ENCODE peak calls at places on chromosomes 16 and 17, in seven cellular contexts. N, U, K, C, G, D and X are unnamed samples.
A peak's percentile ranks its signal among the peaks of the same experiment; 100 is the strongest.

GRCh38 chr17:67178555-67178954 is 66.4 kb downstream of the HELZ start:
- DNase-seq in N (no peak), U (no peak), K (no peak), C (no peak), G (no peak), D (no peak), X (no peak)

GRCh38 chr17:75832164-75832651 is 12.0 kb downstream of the UNC13D start:
- DNase-seq in N (no peak), U (no peak), K (peak; percentile 57), C (no peak), G (no peak), D (no peak), X (no peak)

GRCh38 chr17:19424934-19425868 is 14.2 kb downstream of the RNF112 start:
- DNase-seq in N (no peak), U (no peak), K (no peak), C (no peak), G (no peak), D (no peak), X (no peak)

GRCh38 chr16:351804-352520 is 561 bp downstream of the AXIN1 start:
- DNase-seq in N (no peak), U (no peak), K (no peak), C (no peak), G (no peak), D (no peak), X (no peak)

GRCh38 chr16:57115504-57116182 is 23.3 kb downstream of the CPNE2 start:
- DNase-seq in N (peak; percentile 70), U (no peak), K (no peak), C (no peak), G (no peak), D (no peak), X (no peak)

GRCh38 chr17:41760878-41761277 is 25.6 kb downstream of the JUP start:
- DNase-seq in N (no peak), U (no peak), K (no peak), C (no peak), G (no peak), D (no peak), X (no peak)

GRCh38 chr17:39486242-39486641 is 25.0 kb downstream of the CDK12 start:
- DNase-seq in N (no peak), U (no peak), K (no peak), C (no peak), G (no peak), D (no peak), X (no peak)

GRCh38 chr16:22653876-22654275 is 143.2 kb downstream of the NPIPB5 start:
- DNase-seq in N (no peak), U (no peak), K (no peak), C (no peak), G (no peak), D (no peak), X (no peak)

GRCh38 chr17:29148257-29148789 is 31.9 kb downstream of the MYO18A start:
- DNase-seq in N (no peak), U (no peak), K (no peak), C (no peak), G (no peak), D (no peak), X (no peak)

GRCh38 chr16:68408428-68408827 is 39.9 kb downstream of the SMPD3 start:
- DNase-seq in N (no peak), U (no peak), K (no peak), C (no peak), G (no peak), D (no peak), X (no peak)

GRCh38 chr17:42744283-42744805 is 496 bp downstream of the EZH1 start:
- DNase-seq in N (no peak), U (peak; percentile 21), K (no peak), C (peak; percentile 78), G (peak; percentile 73), D (peak; percentile 16), X (peak; percentile 75)

GRCh38 chr16:83351846-83352245 is 455.9 kb upstream of the HSBP1 start:
- DNase-seq in N (no peak), U (no peak), K (no peak), C (no peak), G (no peak), D (no peak), X (no peak)

GRCh38 chr16:12319464-12320030 is 343.0 kb downstream of the SNX29 start:
- DNase-seq in N (no peak), U (no peak), K (no peak), C (no peak), G (no peak), D (no peak), X (no peak)

GRCh38 chr16:89169778-89170177 is 1.8 kb upstream of the CDH15 start:
- DNase-seq in N (no peak), U (no peak), K (no peak), C (no peak), G (no peak), D (no peak), X (no peak)

GRCh38 chr17:69492410-69493071 is 78.0 kb downstream of the MAP2K6 start:
- DNase-seq in N (peak; percentile 42), U (peak; percentile 28), K (no peak), C (no peak), G (no peak), D (no peak), X (no peak)

GRCh38 chr16:16120382-16121184 is 102.7 kb downstream of the ABCC6 start:
- DNase-seq in N (peak; percentile 44), U (no peak), K (no peak), C (no peak), G (peak; percentile 72), D (no peak), X (no peak)

GRCh38 chr17:17149520-17150449 is 56.3 kb downstream of the PLD6 start:
- DNase-seq in N (no peak), U (no peak), K (no peak), C (no peak), G (no peak), D (no peak), X (no peak)

GRCh38 chr16:61419771-61420170 is 616.5 kb downstream of the CDH8 start:
- DNase-seq in N (no peak), U (no peak), K (no peak), C (no peak), G (no peak), D (no peak), X (no peak)

GRCh38 chr17:77560841-77561240 is 397.7 kb upstream of the TNRC6C start:
- DNase-seq in N (no peak), U (no peak), K (no peak), C (no peak), G (no peak), D (no peak), X (no peak)

GRCh38 chr17:58741121-58741625 is 14.5 kb upstream of the PPM1E start:
- DNase-seq in N (no peak), U (peak; percentile 59), K (no peak), C (peak; percentile 41), G (no peak), D (no peak), X (peak; percentile 59)

GRCh38 chr17:44209786-44210341 is 9.6 kb downstream of the UBTF start:
- DNase-seq in N (no peak), U (no peak), K (no peak), C (no peak), G (no peak), D (no peak), X (no peak)

GRCh38 chr16:11565665-11566064 is 21.1 kb downstream of the LITAF start:
- DNase-seq in N (no peak), U (no peak), K (no peak), C (no peak), G (no peak), D (no peak), X (no peak)

GRCh38 chr16:9176547-9177418 is 85.3 kb downstream of the HAPSTR1 start:
- DNase-seq in N (no peak), U (no peak), K (no peak), C (peak; percentile 55), G (no peak), D (no peak), X (no peak)

GRCh38 chr16:25051446-25052160 is 36.4 kb upstream of the ARHGAP17 start:
- DNase-seq in N (no peak), U (no peak), K (no peak), C (no peak), G (no peak), D (no peak), X (no peak)
- TF ChIP-seq JUND in N (no peak), U (no peak), K (no peak), C (no peak), G (no peak), D (no peak), X (no peak)

DNA sequence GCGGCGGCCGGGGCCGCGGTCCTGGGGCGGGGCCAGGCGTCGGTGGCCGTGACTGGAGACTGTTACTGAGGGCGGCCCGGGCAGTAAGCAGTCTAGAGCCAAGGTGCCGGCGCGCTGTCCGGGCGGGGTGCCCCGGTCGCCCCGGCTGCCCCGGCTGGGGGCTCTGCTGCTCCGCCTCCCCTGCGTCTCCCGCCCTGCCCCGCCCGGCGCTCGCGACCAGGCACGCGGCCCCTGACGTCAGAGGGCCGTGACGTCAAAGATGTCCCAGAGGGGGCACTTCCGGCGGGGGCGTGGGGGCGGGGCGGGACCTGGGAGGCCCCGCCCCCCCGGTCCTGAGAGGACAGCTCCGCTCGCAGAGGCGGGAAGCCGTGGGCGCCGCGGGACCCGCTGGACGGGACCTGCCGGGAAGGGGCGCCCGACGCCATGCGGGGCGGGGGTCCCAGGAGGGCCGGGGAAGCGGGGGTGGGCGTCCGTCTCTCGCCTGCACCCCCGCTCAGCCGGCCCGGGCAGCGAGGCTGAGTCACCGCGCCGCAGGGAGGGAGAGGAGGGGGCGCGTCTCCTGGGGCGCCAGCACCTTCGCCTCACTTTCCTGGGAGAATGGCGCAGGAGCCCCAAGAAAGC is 4.5 kb upstream of the HIC1 start:
- DNase-seq in N (peak; percentile 94), U (peak; percentile 51), K (peak; percentile 77), C (no peak), G (peak; percentile 83), D (no peak), X (peak; percentile 89)
- TF ChIP-seq JUND in N (no peak), U (no peak), K (peak; percentile 10), C (no peak), G (peak; percentile 21), D (no peak), X (no peak)

DNA sequence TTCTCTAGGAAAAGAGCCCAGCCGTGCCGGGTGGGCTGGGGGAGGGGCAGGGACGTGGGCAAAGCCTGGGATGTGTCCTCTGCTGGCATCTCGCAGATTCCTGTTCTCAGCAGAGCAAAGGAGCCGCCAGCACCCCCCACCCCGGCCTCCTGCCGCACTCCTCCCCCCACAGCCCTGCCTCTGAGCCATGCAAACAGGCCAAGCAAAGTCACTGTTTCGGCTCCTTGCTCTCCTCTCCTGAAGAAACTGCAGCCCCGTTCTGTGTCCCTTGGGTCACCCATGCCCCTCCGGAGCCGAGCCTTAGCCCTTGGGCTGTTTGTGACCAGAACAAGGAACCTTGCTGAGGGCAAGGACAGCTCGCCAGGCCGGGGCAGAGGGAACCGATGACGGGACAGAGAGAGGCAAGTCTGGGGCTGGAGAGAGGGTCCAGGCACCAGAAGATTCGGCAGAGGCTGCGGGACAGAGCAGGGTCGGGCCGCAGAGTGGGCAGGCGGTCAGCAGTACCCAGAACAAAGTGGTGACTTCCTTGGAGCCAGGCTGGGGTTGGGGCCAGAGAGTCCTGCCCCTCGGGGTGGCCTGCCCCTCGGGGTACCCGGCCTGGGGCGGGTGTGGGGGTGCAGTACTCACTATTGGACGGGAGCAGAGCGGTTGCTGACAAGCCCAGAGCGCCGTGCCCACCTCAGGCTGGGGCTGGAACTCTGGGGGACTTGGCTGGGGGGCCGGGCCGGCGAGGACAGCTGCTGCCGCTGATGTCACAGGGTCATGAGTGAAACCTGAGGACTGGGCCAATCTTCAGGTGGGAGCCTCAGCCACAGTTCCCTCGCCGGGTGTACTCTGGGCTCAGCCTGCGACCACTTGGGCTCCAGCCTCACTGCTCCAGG is 9.2 kb upstream of the PRR29 start:
- DNase-seq in N (no peak), U (no peak), K (peak; percentile 64), C (no peak), G (no peak), D (no peak), X (peak; percentile 24)
- TF ChIP-seq JUND in N (no peak), U (no peak), K (no peak), C (no peak), G (no peak), D (no peak), X (no peak)

GRCh38 chr17:15453782-15454181 is 13.6 kb downstream of the CDRT4 start:
- DNase-seq in N (no peak), U (no peak), K (no peak), C (no peak), G (no peak), D (no peak), X (no peak)
- TF ChIP-seq JUND in N (no peak), U (no peak), K (no peak), C (no peak), G (no peak), D (no peak), X (no peak)